ENCODE peak calls at places on chromosomes 11 and 22, in seven cellular contexts. D, Y, F, R, G, T and B are unnamed samples.

GRCh38 chr11:132168326-132168725 is 797.9 kb downstream of the NTM start:
- DNase-seq in D (no peak), Y (no peak), F (no peak), R (no peak), G (no peak), T (no peak), B (no peak)

GRCh38 chr11:94245121-94245520 is 59.3 kb upstream of the IZUMO1R start:
- DNase-seq in D (no peak), Y (no peak), F (peak), R (no peak), G (no peak), T (no peak), B (no peak)

GRCh38 chr22:38782402-38783094 is 11.4 kb downstream of the DNAL4 start:
- DNase-seq in D (no peak), Y (no peak), F (peak), R (no peak), G (no peak), T (no peak), B (no peak)

GRCh38 chr11:61683961-61684869 is 4.0 kb downstream of the DAGLA start:
- DNase-seq in D (no peak), Y (no peak), F (no peak), R (no peak), G (no peak), T (no peak), B (no peak)

GRCh38 chr11:113464416-113464815 is 10.8 kb downstream of the DRD2 start:
- DNase-seq in D (no peak), Y (no peak), F (peak), R (no peak), G (no peak), T (no peak), B (no peak)

GRCh38 chr11:111571829-111572501 is 30.3 kb upstream of the SIK2 start:
- DNase-seq in D (no peak), Y (no peak), F (no peak), R (no peak), G (no peak), T (no peak), B (peak)

GRCh38 chr11:68574308-68574707 is 110.0 kb upstream of the GAL start:
- DNase-seq in D (no peak), Y (no peak), F (peak), R (no peak), G (no peak), T (no peak), B (no peak)

GRCh38 chr11:26860411-26860810 is 133.5 kb upstream of the FIBIN start:
- DNase-seq in D (no peak), Y (no peak), F (no peak), R (no peak), G (no peak), T (no peak), B (no peak)

GRCh38 chr11:108167624-108168023 is 46.3 kb downstream of the ACAT1 start:
- DNase-seq in D (no peak), Y (no peak), F (no peak), R (no peak), G (no peak), T (no peak), B (no peak)

DNA sequence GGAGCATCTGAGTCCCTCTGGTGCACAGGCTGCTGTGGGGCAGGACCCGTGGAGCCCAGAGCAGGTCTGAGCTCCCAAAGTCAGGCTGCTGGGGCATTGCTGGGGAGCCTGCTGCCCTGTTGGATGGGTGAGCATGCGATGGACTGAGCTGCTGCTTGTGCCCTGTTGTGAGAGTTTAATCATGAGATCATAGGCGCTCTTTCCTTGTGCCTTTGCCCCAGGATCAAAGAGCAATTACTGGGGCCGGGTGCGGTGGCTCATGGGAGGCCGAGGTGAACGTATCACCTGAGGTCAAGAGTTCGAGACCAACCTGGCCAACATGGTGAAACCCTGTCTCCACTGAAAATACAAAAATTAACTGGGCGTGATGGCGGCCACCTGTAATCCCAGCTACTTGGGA is 37.5 kb downstream of the MUC6 start:
- DNase-seq in D (no peak), Y (no peak), F (no peak), R (no peak), G (peak), T (no peak), B (no peak)
- H3K4me3 ChIP-seq in D (no peak), Y (no peak), F (no peak), R (no peak), G (no peak), T (no peak), B (no peak)

GRCh38 chr11:12914401-12914912 is 94.7 kb upstream of the RASSF10 start:
- DNase-seq in D (no peak), Y (peak), F (peak), R (peak), G (no peak), T (peak), B (peak)
- TF ChIP-seq CTCF in D (peak), Y (peak), F (peak), R (peak), G (no peak), T (peak), B (peak)

DNA sequence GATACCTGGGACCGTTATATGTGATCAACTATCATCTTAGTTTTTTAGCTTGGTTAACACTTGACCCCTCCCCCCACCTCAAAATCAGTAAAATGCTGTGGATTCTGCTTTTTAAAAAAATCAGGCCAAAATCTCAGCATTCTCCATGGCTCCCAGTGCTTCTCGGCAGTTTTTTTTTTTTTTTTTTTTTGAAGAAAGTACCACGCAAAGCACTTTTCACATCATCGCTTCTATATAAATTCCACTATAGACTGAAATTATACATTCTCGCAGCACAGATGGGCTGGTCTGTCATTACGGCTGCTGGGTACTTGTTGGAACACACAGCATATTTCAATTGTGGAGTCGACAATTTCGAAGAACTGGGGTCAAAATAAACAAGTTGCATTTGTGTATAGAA is 67.7 kb upstream of the PPARA start:
- DNase-seq in D (no peak), Y (no peak), F (no peak), R (no peak), G (no peak), T (no peak), B (no peak)
- H3K4me3 ChIP-seq in D (no peak), Y (no peak), F (no peak), R (no peak), G (no peak), T (no peak), B (no peak)

GRCh38 chr11:76579047-76579751 is 91.3 kb downstream of the LRRC32 start:
- DNase-seq in D (no peak), Y (peak), F (no peak), R (no peak), G (peak), T (no peak), B (no peak)
- TF ChIP-seq CTCF in D (no peak), Y (peak), F (no peak), R (no peak), G (no peak), T (peak), B (peak)

GRCh38 chr11:96265236-96265737 is 77.7 kb downstream of the MAML2 start:
- DNase-seq in D (no peak), Y (no peak), F (no peak), R (no peak), G (no peak), T (no peak), B (no peak)
- H3K4me3 ChIP-seq in D (no peak), Y (no peak), F (no peak), R (no peak), G (no peak), T (no peak), B (no peak)